ENCODE peak calls at places on chromosomes 6 and 20, in five cellular contexts. One of them, this sample, is unnamed.

GRCh38 chr6:43325876-43326275 is 17.2 kb upstream of the CRIP3 start:
- DNase-seq in Calu3: no peak
- DNase-seq in activated gamma-delta T cell treated with anti-CD3 and anti-CD28 coated beads, Interleukin-2, amount 50 U/mL, for 16 hours: no peak
- DNase-seq in bronchial epithelial cell: no peak
- DNase-seq in activated naive CD4-positive, alpha-beta T cell treated with Interleukin-2 at 50 U/mL for 16 hours: no peak
- DNase-seq in this sample: no peak

GRCh38 chr6:11734861-11735652 is 43.5 kb downstream of the ADTRP start:
- DNase-seq in activated naive CD4-positive, alpha-beta T cell treated with Interleukin-2 at 50 U/mL for 16 hours: no peak
- DNase-seq in Calu3: no peak
- DNase-seq in bronchial epithelial cell: peak
- DNase-seq in activated gamma-delta T cell treated with anti-CD3 and anti-CD28 coated beads, Interleukin-2, amount 50 U/mL, for 16 hours: no peak
- DNase-seq in this sample: no peak

GRCh38 chr20:24651171-24651972 is 181.9 kb downstream of the SYNDIG1 start:
- DNase-seq in Calu3: no peak
- DNase-seq in bronchial epithelial cell: peak
- DNase-seq in activated gamma-delta T cell treated with anti-CD3 and anti-CD28 coated beads, Interleukin-2, amount 50 U/mL, for 16 hours: no peak
- DNase-seq in activated naive CD4-positive, alpha-beta T cell treated with Interleukin-2 at 50 U/mL for 16 hours: no peak
- DNase-seq in this sample: no peak

GRCh38 chr6:85674604-85675003 is 31.9 kb upstream of the SYNCRIP start:
- DNase-seq in bronchial epithelial cell: no peak
- DNase-seq in activated gamma-delta T cell treated with anti-CD3 and anti-CD28 coated beads, Interleukin-2, amount 50 U/mL, for 16 hours: no peak
- DNase-seq in Calu3: no peak
- DNase-seq in activated naive CD4-positive, alpha-beta T cell treated with Interleukin-2 at 50 U/mL for 16 hours: no peak
- DNase-seq in this sample: no peak

GRCh38 chr6:131164506-131164905 is 29.2 kb downstream of the AKAP7 start:
- DNase-seq in activated naive CD4-positive, alpha-beta T cell treated with Interleukin-2 at 50 U/mL for 16 hours: no peak
- DNase-seq in Calu3: no peak
- DNase-seq in activated gamma-delta T cell treated with anti-CD3 and anti-CD28 coated beads, Interleukin-2, amount 50 U/mL, for 16 hours: no peak
- DNase-seq in bronchial epithelial cell: no peak
- DNase-seq in this sample: no peak

GRCh38 chr6:33609444-33610034 is 11.6 kb upstream of the ITPR3 start:
- DNase-seq in activated naive CD4-positive, alpha-beta T cell treated with Interleukin-2 at 50 U/mL for 16 hours: no peak
- DNase-seq in Calu3: no peak
- DNase-seq in activated gamma-delta T cell treated with anti-CD3 and anti-CD28 coated beads, Interleukin-2, amount 50 U/mL, for 16 hours: no peak
- DNase-seq in bronchial epithelial cell: peak
- DNase-seq in this sample: peak

GRCh38 chr6:41672816-41673703 is 34.8 kb downstream of the MDFI start:
- DNase-seq in activated naive CD4-positive, alpha-beta T cell treated with Interleukin-2 at 50 U/mL for 16 hours: no peak
- DNase-seq in Calu3: no peak
- DNase-seq in bronchial epithelial cell: no peak
- DNase-seq in activated gamma-delta T cell treated with anti-CD3 and anti-CD28 coated beads, Interleukin-2, amount 50 U/mL, for 16 hours: no peak
- DNase-seq in this sample: no peak

GRCh38 chr6:55040102-55040848 is 134.0 kb upstream of the HCRTR2 start:
- DNase-seq in activated gamma-delta T cell treated with anti-CD3 and anti-CD28 coated beads, Interleukin-2, amount 50 U/mL, for 16 hours: no peak
- DNase-seq in activated naive CD4-positive, alpha-beta T cell treated with Interleukin-2 at 50 U/mL for 16 hours: no peak
- DNase-seq in Calu3: no peak
- DNase-seq in bronchial epithelial cell: peak
- DNase-seq in this sample: no peak

GRCh38 chr6:157471895-157472686 is 91.1 kb downstream of the ZDHHC14 start:
- DNase-seq in activated naive CD4-positive, alpha-beta T cell treated with Interleukin-2 at 50 U/mL for 16 hours: no peak
- DNase-seq in activated gamma-delta T cell treated with anti-CD3 and anti-CD28 coated beads, Interleukin-2, amount 50 U/mL, for 16 hours: no peak
- DNase-seq in Calu3: no peak
- DNase-seq in bronchial epithelial cell: no peak
- DNase-seq in this sample: no peak

GRCh38 chr20:44576297-44576696 is 6.1 kb upstream of the PKIG start:
- DNase-seq in activated naive CD4-positive, alpha-beta T cell treated with Interleukin-2 at 50 U/mL for 16 hours: no peak
- DNase-seq in Calu3: peak
- DNase-seq in bronchial epithelial cell: peak
- DNase-seq in activated gamma-delta T cell treated with anti-CD3 and anti-CD28 coated beads, Interleukin-2, amount 50 U/mL, for 16 hours: no peak
- DNase-seq in this sample: no peak

GRCh38 chr6:35391240-35391968 is 49.0 kb downstream of the PPARD start:
- DNase-seq in Calu3: peak
- DNase-seq in activated gamma-delta T cell treated with anti-CD3 and anti-CD28 coated beads, Interleukin-2, amount 50 U/mL, for 16 hours: no peak
- DNase-seq in activated naive CD4-positive, alpha-beta T cell treated with Interleukin-2 at 50 U/mL for 16 hours: no peak
- DNase-seq in bronchial epithelial cell: peak
- DNase-seq in this sample: no peak

GRCh38 chr6:35554811-35555210 is 42.1 kb upstream of the TULP1 start:
- DNase-seq in activated naive CD4-positive, alpha-beta T cell treated with Interleukin-2 at 50 U/mL for 16 hours: no peak
- DNase-seq in Calu3: no peak
- DNase-seq in activated gamma-delta T cell treated with anti-CD3 and anti-CD28 coated beads, Interleukin-2, amount 50 U/mL, for 16 hours: no peak
- DNase-seq in bronchial epithelial cell: no peak
- DNase-seq in this sample: no peak

GRCh38 chr20:63089051-63089907 is 82.5 kb upstream of the BHLHE23 start:
- DNase-seq in activated gamma-delta T cell treated with anti-CD3 and anti-CD28 coated beads, Interleukin-2, amount 50 U/mL, for 16 hours: no peak
- DNase-seq in activated naive CD4-positive, alpha-beta T cell treated with Interleukin-2 at 50 U/mL for 16 hours: no peak
- DNase-seq in bronchial epithelial cell: no peak
- DNase-seq in Calu3: peak
- DNase-seq in this sample: no peak

GRCh38 chr20:47780990-47781389 is 4.3 kb downstream of the SULF2 start:
- DNase-seq in activated gamma-delta T cell treated with anti-CD3 and anti-CD28 coated beads, Interleukin-2, amount 50 U/mL, for 16 hours: no peak
- DNase-seq in Calu3: no peak
- DNase-seq in bronchial epithelial cell: no peak
- DNase-seq in activated naive CD4-positive, alpha-beta T cell treated with Interleukin-2 at 50 U/mL for 16 hours: no peak
- DNase-seq in this sample: no peak

GRCh38 chr6:45574013-45574412 is 196.3 kb upstream of the SUPT3H start:
- DNase-seq in activated gamma-delta T cell treated with anti-CD3 and anti-CD28 coated beads, Interleukin-2, amount 50 U/mL, for 16 hours: no peak
- DNase-seq in Calu3: no peak
- DNase-seq in bronchial epithelial cell: no peak
- DNase-seq in activated naive CD4-positive, alpha-beta T cell treated with Interleukin-2 at 50 U/mL for 16 hours: no peak
- DNase-seq in this sample: no peak

GRCh38 chr20:47857994-47858557 is 72.8 kb upstream of the SULF2 start:
- DNase-seq in bronchial epithelial cell: peak
- DNase-seq in Calu3: no peak
- DNase-seq in activated naive CD4-positive, alpha-beta T cell treated with Interleukin-2 at 50 U/mL for 16 hours: no peak
- DNase-seq in activated gamma-delta T cell treated with anti-CD3 and anti-CD28 coated beads, Interleukin-2, amount 50 U/mL, for 16 hours: no peak
- DNase-seq in this sample: peak

GRCh38 chr6:83097675-83098074 is 30.2 kb downstream of the DOP1A start:
- DNase-seq in bronchial epithelial cell: no peak
- DNase-seq in Calu3: no peak
- DNase-seq in activated naive CD4-positive, alpha-beta T cell treated with Interleukin-2 at 50 U/mL for 16 hours: no peak
- DNase-seq in activated gamma-delta T cell treated with anti-CD3 and anti-CD28 coated beads, Interleukin-2, amount 50 U/mL, for 16 hours: no peak
- DNase-seq in this sample: no peak

This sample was measured in heart left ventricle.